ENCODE peak calls at places on chromosomes 4 and X, in six cellular contexts. One of them, this sample, is unnamed.

GRCh38 chr4:4384837-4385236 is 2.1 kb upstream of the NSG1 start:
- DNase-seq in IMR-90: peak; percentile 2
- DNase-seq in mesenchymal stem cell: peak; percentile 68
- DNase-seq in neuronal stem cell: peak; percentile 52
- DNase-seq in H1: peak; percentile 78
- DNase-seq in mesendoderm: peak; percentile 85
- DNase-seq in this sample: peak; percentile 28

GRCh38 chr4:81215219-81215892 is at the start of gene PRKG2:
- DNase-seq in IMR-90: no peak
- DNase-seq in mesenchymal stem cell: no peak
- DNase-seq in neuronal stem cell: peak; percentile 15
- DNase-seq in H1: peak; percentile 65
- DNase-seq in mesendoderm: peak; percentile 42
- DNase-seq in this sample: no peak

GRCh38 chrX:70444326-70445196 is at the start of gene DLG3:
- DNase-seq in IMR-90: peak; percentile 51
- DNase-seq in mesenchymal stem cell: peak; percentile 26
- DNase-seq in neuronal stem cell: no peak
- DNase-seq in H1: peak; percentile 66
- DNase-seq in mesendoderm: peak; percentile 56
- DNase-seq in this sample: no peak

GRCh38 chrX:151982217-151982616 is 7.7 kb upstream of the GABRE start:
- DNase-seq in IMR-90: peak; percentile 36
- DNase-seq in mesenchymal stem cell: peak; percentile 59
- DNase-seq in neuronal stem cell: no peak
- DNase-seq in H1: no peak
- DNase-seq in mesendoderm: no peak
- DNase-seq in this sample: no peak

GRCh38 chr4:137663376-137664054 is 131.2 kb upstream of the PCDH18 start:
- DNase-seq in IMR-90: no peak
- DNase-seq in mesenchymal stem cell: peak; percentile 37
- DNase-seq in neuronal stem cell: no peak
- DNase-seq in H1: no peak
- DNase-seq in mesendoderm: no peak
- DNase-seq in this sample: no peak

GRCh38 chr4:125639182-125639621 is 324.4 kb downstream of the FAT4 start:
- DNase-seq in IMR-90: peak; percentile 1
- DNase-seq in mesenchymal stem cell: peak; percentile 6
- DNase-seq in neuronal stem cell: peak; percentile 1
- DNase-seq in H1: peak; percentile 74
- DNase-seq in mesendoderm: peak; percentile 83
- DNase-seq in this sample: no peak

GRCh38 chrX:39574178-39574577 is 523.6 kb downstream of the BCOR start:
- DNase-seq in IMR-90: no peak
- DNase-seq in mesenchymal stem cell: no peak
- DNase-seq in neuronal stem cell: no peak
- DNase-seq in H1: no peak
- DNase-seq in mesendoderm: no peak
- DNase-seq in this sample: peak; percentile 12

GRCh38 chr4:108725457-108725856 is 37.4 kb downstream of the ETNPPL start:
- DNase-seq in IMR-90: no peak
- DNase-seq in mesenchymal stem cell: no peak
- DNase-seq in neuronal stem cell: peak; percentile 8
- DNase-seq in H1: no peak
- DNase-seq in mesendoderm: peak; percentile 69
- DNase-seq in this sample: no peak

GRCh38 chr4:8384397-8385060 is 56.0 kb downstream of the ACOX3 start:
- DNase-seq in IMR-90: no peak
- DNase-seq in mesenchymal stem cell: no peak
- DNase-seq in neuronal stem cell: no peak
- DNase-seq in H1: no peak
- DNase-seq in mesendoderm: no peak
- DNase-seq in this sample: no peak

GRCh38 chrX:109890910-109891502 is 111.9 kb upstream of the TMEM164 start:
- DNase-seq in IMR-90: peak; percentile 59
- DNase-seq in mesenchymal stem cell: peak; percentile 63
- DNase-seq in neuronal stem cell: peak; percentile 52
- DNase-seq in H1: peak; percentile 60
- DNase-seq in mesendoderm: peak; percentile 81
- DNase-seq in this sample: peak; percentile 52

GRCh38 chrX:50471390-50471789 is 765 bp upstream of the DGKK start:
- DNase-seq in IMR-90: no peak
- DNase-seq in mesenchymal stem cell: no peak
- DNase-seq in neuronal stem cell: no peak
- DNase-seq in H1: no peak
- DNase-seq in mesendoderm: no peak
- DNase-seq in this sample: no peak

GRCh38 chrX:1914606-1915365 is 299.9 kb downstream of the ASMT start:
- DNase-seq in IMR-90: no peak
- DNase-seq in mesenchymal stem cell: no peak
- DNase-seq in neuronal stem cell: no peak
- DNase-seq in H1: no peak
- DNase-seq in mesendoderm: peak; percentile 30
- DNase-seq in this sample: no peak

GRCh38 chr4:184824776-184825393 is 883 bp downstream of the ACSL1 start:
- DNase-seq in IMR-90: no peak
- DNase-seq in mesenchymal stem cell: peak; percentile 12
- DNase-seq in neuronal stem cell: no peak
- DNase-seq in H1: no peak
- DNase-seq in mesendoderm: no peak
- DNase-seq in this sample: peak; percentile 45

GRCh38 chrX:54494970-54495813 is 842 bp downstream of the FGD1 start:
- DNase-seq in IMR-90: peak; percentile 18
- DNase-seq in mesenchymal stem cell: peak; percentile 46
- DNase-seq in neuronal stem cell: no peak
- DNase-seq in H1: peak; percentile 47
- DNase-seq in mesendoderm: no peak
- DNase-seq in this sample: peak; percentile 12

GRCh38 chr4:20464381-20464780 is 212.7 kb downstream of the SLIT2 start:
- DNase-seq in IMR-90: peak; percentile 77
- DNase-seq in mesenchymal stem cell: peak; percentile 15
- DNase-seq in neuronal stem cell: no peak
- DNase-seq in H1: no peak
- DNase-seq in mesendoderm: no peak
- DNase-seq in this sample: no peak

GRCh38 chr4:48141048-48141447 is 7.0 kb upstream of the TXK start:
- DNase-seq in IMR-90: peak; percentile 56
- DNase-seq in mesenchymal stem cell: peak; percentile 50
- DNase-seq in neuronal stem cell: no peak
- DNase-seq in H1: no peak
- DNase-seq in mesendoderm: peak; percentile 36
- DNase-seq in this sample: no peak

GRCh38 chr4:118807659-118808058 is 28.3 kb downstream of the SEC24D start:
- DNase-seq in IMR-90: no peak
- DNase-seq in mesenchymal stem cell: no peak
- DNase-seq in neuronal stem cell: no peak
- DNase-seq in H1: no peak
- DNase-seq in mesendoderm: no peak
- DNase-seq in this sample: no peak

GRCh38 chr4:85748654-85749053 is 273.7 kb downstream of the ARHGAP24 start:
- DNase-seq in IMR-90: no peak
- DNase-seq in mesenchymal stem cell: no peak
- DNase-seq in neuronal stem cell: no peak
- DNase-seq in H1: no peak
- DNase-seq in mesendoderm: no peak
- DNase-seq in this sample: no peak

GRCh38 chr4:7394184-7394575 is 40.5 kb downstream of the PSAPL1 start:
- DNase-seq in IMR-90: no peak
- DNase-seq in mesenchymal stem cell: no peak
- DNase-seq in neuronal stem cell: no peak
- DNase-seq in H1: no peak
- DNase-seq in mesendoderm: no peak
- DNase-seq in this sample: no peak

GRCh38 chrX:136656596-136656995 is 8.6 kb downstream of the CD40LG start:
- DNase-seq in IMR-90: no peak
- DNase-seq in mesenchymal stem cell: no peak
- DNase-seq in neuronal stem cell: no peak
- DNase-seq in H1: no peak
- DNase-seq in mesendoderm: no peak
- DNase-seq in this sample: no peak

GRCh38 chrX:85243761-85244410 is at the start of the genes SATL1 and ZNF711:
- DNase-seq in IMR-90: peak; percentile 51
- DNase-seq in mesenchymal stem cell: peak; percentile 72
- DNase-seq in neuronal stem cell: peak; percentile 73
- DNase-seq in H1: peak; percentile 67
- DNase-seq in mesendoderm: peak; percentile 95
- DNase-seq in this sample: no peak

GRCh38 chrX:40132751-40133150 is 35.0 kb upstream of the BCOR start:
- DNase-seq in IMR-90: peak; percentile 81
- DNase-seq in mesenchymal stem cell: peak; percentile 86
- DNase-seq in neuronal stem cell: no peak
- DNase-seq in H1: no peak
- DNase-seq in mesendoderm: no peak
- DNase-seq in this sample: no peak

DNA sequence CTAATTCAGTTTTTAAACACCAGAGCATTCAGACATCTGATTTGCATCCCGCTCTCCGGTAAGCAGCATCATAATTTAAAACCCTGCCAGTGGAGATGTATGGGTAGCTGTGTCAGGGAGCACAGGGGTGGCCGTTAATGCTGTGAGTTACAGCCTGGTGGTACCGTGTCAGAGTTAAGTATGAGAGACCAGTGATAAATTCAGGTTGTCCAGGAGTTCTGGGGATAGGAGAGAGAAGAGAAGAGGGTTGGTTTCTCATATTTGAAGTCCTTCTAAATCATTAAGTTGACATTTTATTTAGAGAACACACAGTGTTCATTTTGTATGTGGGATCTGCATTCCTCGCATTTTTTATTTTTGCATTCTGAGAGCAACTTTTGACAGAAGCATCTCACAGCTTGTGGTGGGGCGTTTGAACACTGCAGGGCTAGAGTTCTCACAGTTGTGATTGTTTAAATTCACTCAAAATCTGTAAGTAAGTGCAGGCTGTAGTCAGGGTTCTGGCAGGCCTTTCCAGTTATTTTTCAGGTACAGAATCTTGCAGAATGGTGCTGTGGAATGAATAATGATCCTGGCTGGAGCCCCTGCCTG is 157.6 kb downstream of the DCLK2 start:
- DNase-seq in IMR-90: peak; percentile 42
- DNase-seq in mesenchymal stem cell: peak; percentile 58
- DNase-seq in neuronal stem cell: no peak
- DNase-seq in H1: no peak
- DNase-seq in mesendoderm: no peak
- DNase-seq in this sample: no peak
- H3K4me3 ChIP-seq in IMR-90: no peak overlapping the region
- H3K4me3 ChIP-seq in mesenchymal stem cell: no peak overlapping the region
- H3K4me3 ChIP-seq in neuronal stem cell: no peak overlapping the region
- H3K4me3 ChIP-seq in H1: no peak overlapping the region
- H3K4me3 ChIP-seq in mesendoderm: no peak overlapping the region
- H3K4me3 ChIP-seq in this sample: no peak overlapping the region

GRCh38 chrX:117835034-117835433 is 281.6 kb downstream of the KLHL13 start:
- DNase-seq in IMR-90: no peak
- DNase-seq in mesenchymal stem cell: no peak
- DNase-seq in neuronal stem cell: no peak
- DNase-seq in H1: no peak
- DNase-seq in mesendoderm: peak; percentile 27
- DNase-seq in this sample: no peak

GRCh38 chrX:117843749-117844148 is 272.9 kb downstream of the KLHL13 start:
- DNase-seq in IMR-90: no peak
- DNase-seq in mesenchymal stem cell: no peak
- DNase-seq in neuronal stem cell: no peak
- DNase-seq in H1: no peak
- DNase-seq in mesendoderm: no peak
- DNase-seq in this sample: no peak

GRCh38 chrX:117840645-117841044 is 276.0 kb downstream of the KLHL13 start:
- DNase-seq in IMR-90: no peak
- DNase-seq in mesenchymal stem cell: no peak
- DNase-seq in neuronal stem cell: no peak
- DNase-seq in H1: no peak
- DNase-seq in mesendoderm: no peak
- DNase-seq in this sample: no peak

GRCh38 chrX:117838581-117839331 is 277.9 kb downstream of the KLHL13 start:
- DNase-seq in IMR-90: no peak
- DNase-seq in mesenchymal stem cell: no peak
- DNase-seq in neuronal stem cell: no peak
- DNase-seq in H1: no peak
- DNase-seq in mesendoderm: no peak
- DNase-seq in this sample: no peak

GRCh38 chrX:117839544-117839943 is 277.1 kb downstream of the KLHL13 start:
- DNase-seq in IMR-90: no peak
- DNase-seq in mesenchymal stem cell: no peak
- DNase-seq in neuronal stem cell: no peak
- DNase-seq in H1: no peak
- DNase-seq in mesendoderm: peak; percentile 4
- DNase-seq in this sample: no peak
- H3K9ac ChIP-seq in IMR-90: no peak overlapping the region
- H3K9ac ChIP-seq in mesenchymal stem cell: no peak overlapping the region
- H3K9ac ChIP-seq in neuronal stem cell: no peak overlapping the region
- H3K9ac ChIP-seq in H1: no peak overlapping the region
- H3K9ac ChIP-seq in mesendoderm: no peak overlapping the region
- H3K9ac ChIP-seq in this sample: no peak overlapping the region

GRCh38 chrX:16771483-16772398 is 14.5 kb upstream of the TXLNG start:
- DNase-seq in IMR-90: peak; percentile 86
- DNase-seq in mesenchymal stem cell: peak; percentile 88
- DNase-seq in neuronal stem cell: peak; percentile 21
- DNase-seq in H1: peak; percentile 44
- DNase-seq in mesendoderm: peak; percentile 89
- DNase-seq in this sample: peak; percentile 60

GRCh38 chrX:16770970-16771482 is 15.2 kb upstream of the TXLNG start:
- DNase-seq in IMR-90: no peak
- DNase-seq in mesenchymal stem cell: no peak
- DNase-seq in neuronal stem cell: no peak
- DNase-seq in H1: no peak
- DNase-seq in mesendoderm: no peak
- DNase-seq in this sample: no peak

GRCh38 chrX:16774746-16775145 is 11.5 kb upstream of the TXLNG start:
- DNase-seq in IMR-90: no peak
- DNase-seq in mesenchymal stem cell: no peak
- DNase-seq in neuronal stem cell: no peak
- DNase-seq in H1: no peak
- DNase-seq in mesendoderm: no peak
- DNase-seq in this sample: no peak

GRCh38 chrX:16772460-16772859 is 13.8 kb upstream of the TXLNG start:
- DNase-seq in IMR-90: no peak
- DNase-seq in mesenchymal stem cell: no peak
- DNase-seq in neuronal stem cell: no peak
- DNase-seq in H1: peak; percentile 51
- DNase-seq in mesendoderm: peak; percentile 56
- DNase-seq in this sample: no peak
- H2BK5ac ChIP-seq in IMR-90: no peak overlapping the region
- H2BK5ac ChIP-seq in mesenchymal stem cell: no peak overlapping the region
- H2BK5ac ChIP-seq in neuronal stem cell: no peak overlapping the region
- H2BK5ac ChIP-seq in H1: peak overlapping the region; percentile 91
- H2BK5ac ChIP-seq in mesendoderm: no peak overlapping the region
- H2BK5ac ChIP-seq in this sample: no peak overlapping the region

DNA sequence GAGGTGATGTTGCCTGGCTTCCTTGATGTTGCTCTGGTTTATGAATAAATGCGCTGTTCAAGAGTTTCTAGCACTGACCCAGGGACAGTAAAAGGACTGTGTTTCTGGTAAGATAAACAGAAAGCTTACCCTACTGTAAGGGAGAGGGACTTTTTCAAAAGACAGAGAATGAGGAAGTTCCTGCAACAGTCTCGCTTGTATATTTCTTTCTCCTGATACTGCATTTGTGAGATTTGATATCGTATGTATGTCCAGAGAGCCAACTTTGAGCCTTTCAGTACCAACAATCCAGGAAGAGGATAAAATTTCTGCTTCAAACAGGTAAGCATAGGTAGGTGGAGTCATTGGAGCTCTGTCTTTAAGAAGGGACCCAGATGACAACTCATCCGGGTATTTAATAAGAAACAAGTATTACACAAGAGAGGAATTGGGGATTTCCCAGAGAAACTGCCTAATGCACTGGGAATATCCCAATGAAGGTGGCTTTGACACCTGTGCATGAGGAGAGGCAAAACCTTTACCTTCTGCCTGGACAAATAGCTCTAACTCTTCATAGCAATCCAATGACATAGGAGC is 771 bp downstream of the DAPP1 start:
- DNase-seq in IMR-90: no peak
- DNase-seq in mesenchymal stem cell: no peak
- DNase-seq in neuronal stem cell: no peak
- DNase-seq in H1: no peak
- DNase-seq in mesendoderm: no peak
- DNase-seq in this sample: peak; percentile 94
- H3K4me3 ChIP-seq in IMR-90: no peak overlapping the region
- H3K4me3 ChIP-seq in mesenchymal stem cell: no peak overlapping the region
- H3K4me3 ChIP-seq in neuronal stem cell: no peak overlapping the region
- H3K4me3 ChIP-seq in H1: no peak overlapping the region
- H3K4me3 ChIP-seq in mesendoderm: no peak overlapping the region
- H3K4me3 ChIP-seq in this sample: no peak overlapping the region